ENCODE peak calls at places on chromosome 16, in eight cellular contexts. I, O, P, Q, Z, G, D and Y are unnamed samples.

GRCh38 chr16:24871891-24872290 is 26.1 kb downstream of the SLC5A11 start:
- DNase-seq in Z (no peak), P (no peak), O (no peak), Q (no peak), G (no peak), D (no peak), I (no peak), Y (no peak)

GRCh38 chr16:22120440-22120839 is 28.1 kb downstream of the VWA3A start:
- DNase-seq in P (peak; percentile 8), Z (no peak), D (no peak), G (no peak), O (no peak), I (no peak), Q (no peak), Y (no peak)

GRCh38 chr16:66844009-66844341 is 239 bp upstream of the CA7 start:
- DNase-seq in Z (no peak), Q (no peak), P (no peak), D (no peak), O (no peak), I (no peak), G (no peak), Y (no peak)

GRCh38 chr16:72400257-72401078 is 228.5 kb upstream of the PMFBP1 start:
- DNase-seq in O (peak; percentile 62), Z (no peak), I (no peak), D (peak; percentile 71), Q (peak; percentile 22), P (peak; percentile 70), G (no peak), Y (no peak)

GRCh38 chr16:456891-457483 is 31.5 kb downstream of the RAB11FIP3 start:
- DNase-seq in D (peak; percentile 58), Z (no peak), O (peak; percentile 56), G (peak; percentile 35), Q (peak; percentile 40), I (no peak), P (peak; percentile 39), Y (no peak)

GRCh38 chr16:88977028-88977844 is at the start of gene CBFA2T3:
- DNase-seq in G (peak; percentile 35), Z (peak; percentile 81), P (no peak), O (no peak), D (no peak), Q (peak; percentile 71), I (peak; percentile 84), Y (peak; percentile 66)

GRCh38 chr16:47065766-47066688 is 77.7 kb downstream of the NETO2 start:
- DNase-seq in I (no peak), O (no peak), D (no peak), G (no peak), Z (no peak), P (no peak), Q (no peak), Y (peak; percentile 38)

GRCh38 chr16:69906838-69907301 is 44.3 kb upstream of the CLEC18A start:
- DNase-seq in O (peak; percentile 96), P (no peak), I (no peak), Z (no peak), Q (no peak), D (peak; percentile 74), G (no peak), Y (no peak)

GRCh38 chr16:81633147-81633619 is 145.9 kb upstream of the PLCG2 start:
- DNase-seq in Q (no peak), P (no peak), G (no peak), Z (no peak), D (no peak), I (no peak), O (no peak), Y (no peak)

GRCh38 chr16:87806608-87807546 is 41.1 kb upstream of the KLHDC4 start:
- DNase-seq in Q (peak; percentile 53), I (peak; percentile 58), P (no peak), Z (peak; percentile 76), D (peak; percentile 94), G (no peak), O (peak; percentile 92), Y (peak; percentile 76)
- H3K27ac ChIP-seq in Q (no peak overlapping the region), I (peak overlapping the region; percentile 51), P (no peak overlapping the region), Z (peak overlapping the region; percentile 63), D (peak overlapping the region; percentile 92), G (no peak overlapping the region), O (peak overlapping the region; percentile 77), Y (peak overlapping the region; percentile 85)

GRCh38 chr16:57897053-57897784 is 73.7 kb downstream of the CNGB1 start:
- DNase-seq in P (no peak), I (no peak), D (no peak), G (no peak), O (no peak), Q (no peak), Z (no peak), Y (no peak)
- H3K27ac ChIP-seq in P (no peak overlapping the region), I (no peak overlapping the region), D (no peak overlapping the region), G (no peak overlapping the region), O (no peak overlapping the region), Q (no peak overlapping the region), Z (no peak overlapping the region), Y (no peak overlapping the region)

DNA sequence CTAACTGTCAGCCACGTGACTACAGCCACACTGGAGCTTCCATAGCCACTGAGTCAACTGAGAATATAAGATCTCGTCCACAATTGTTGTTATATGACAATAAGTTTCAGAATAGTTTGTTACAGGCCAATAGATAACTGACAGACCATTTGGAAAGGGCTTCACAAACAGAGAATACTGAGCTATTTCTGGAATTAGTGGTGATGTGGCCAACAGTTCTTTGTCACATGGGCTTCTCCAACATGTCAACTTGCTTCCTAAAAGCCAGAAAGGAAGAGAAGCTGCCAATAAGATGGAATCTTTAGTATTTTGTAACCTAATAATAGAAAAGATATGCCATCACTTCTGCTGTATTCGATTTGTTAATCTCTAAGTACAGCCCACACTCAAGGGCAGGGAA is 1220.4 kb downstream of the CDH8 start:
- DNase-seq in G (no peak), Z (no peak), D (no peak), P (no peak), I (no peak), O (no peak), Q (no peak), Y (no peak)
- H3K27ac ChIP-seq in G (no peak overlapping the region), Z (no peak overlapping the region), D (no peak overlapping the region), P (no peak overlapping the region), I (peak overlapping the region; percentile 82), O (no peak overlapping the region), Q (no peak overlapping the region), Y (no peak overlapping the region)

GRCh38 chr16:87818533-87819161 is 50.7 kb downstream of the SLC7A5 start:
- DNase-seq in O (no peak), Z (no peak), Q (no peak), D (no peak), G (no peak), I (no peak), P (no peak), Y (no peak)
- H3K27ac ChIP-seq in O (no peak overlapping the region), Z (no peak overlapping the region), Q (no peak overlapping the region), D (no peak overlapping the region), G (no peak overlapping the region), I (no peak overlapping the region), P (no peak overlapping the region), Y (no peak overlapping the region)

GRCh38 chr16:29812754-29813643 is 1.0 kb downstream of the PRRT2 start:
- DNase-seq in Z (no peak), P (no peak), I (no peak), D (no peak), O (no peak), Q (no peak), G (no peak), Y (no peak)

GRCh38 chr16:29815793-29816693 is at the start of gene PAGR1:
- DNase-seq in G (peak; percentile 98), Q (peak; percentile 99), P (peak; percentile 99), D (peak; percentile 100), Z (peak; percentile 95), O (peak; percentile 100), I (peak; percentile 98), Y (peak; percentile 99)

GRCh38 chr16:29815032-29815721 is 775 bp upstream of the PAGR1 start:
- DNase-seq in G (peak; percentile 55), D (peak; percentile 42), P (no peak), O (no peak), I (peak; percentile 51), Z (peak; percentile 53), Q (peak; percentile 51), Y (no peak)

GRCh38 chr16:29813644-29814562 is 1.9 kb downstream of the PRRT2 start:
- DNase-seq in Z (no peak), G (no peak), P (no peak), I (no peak), D (no peak), O (no peak), Q (peak; percentile 47), Y (no peak)

GRCh38 chr16:29814592-29814991 is 1.4 kb upstream of the PAGR1 start:
- DNase-seq in G (no peak), I (no peak), O (no peak), Z (no peak), P (no peak), Q (no peak), D (no peak), Y (no peak)
- H3K27ac ChIP-seq in G (no peak overlapping the region), I (peak overlapping the region; percentile 97), O (peak overlapping the region; percentile 18), Z (peak overlapping the region; percentile 91), P (no peak overlapping the region), Q (no peak overlapping the region), D (no peak overlapping the region), Y (peak overlapping the region; percentile 7)

GRCh38 chr16:27472091-27473020 is 70.4 kb downstream of the IL21R start:
- DNase-seq in Q (no peak), O (no peak), D (no peak), I (no peak), P (no peak), Z (no peak), G (no peak), Y (no peak)
- H3K27ac ChIP-seq in Q (no peak overlapping the region), O (no peak overlapping the region), D (no peak overlapping the region), I (no peak overlapping the region), P (no peak overlapping the region), Z (no peak overlapping the region), G (no peak overlapping the region), Y (no peak overlapping the region)

DNA sequence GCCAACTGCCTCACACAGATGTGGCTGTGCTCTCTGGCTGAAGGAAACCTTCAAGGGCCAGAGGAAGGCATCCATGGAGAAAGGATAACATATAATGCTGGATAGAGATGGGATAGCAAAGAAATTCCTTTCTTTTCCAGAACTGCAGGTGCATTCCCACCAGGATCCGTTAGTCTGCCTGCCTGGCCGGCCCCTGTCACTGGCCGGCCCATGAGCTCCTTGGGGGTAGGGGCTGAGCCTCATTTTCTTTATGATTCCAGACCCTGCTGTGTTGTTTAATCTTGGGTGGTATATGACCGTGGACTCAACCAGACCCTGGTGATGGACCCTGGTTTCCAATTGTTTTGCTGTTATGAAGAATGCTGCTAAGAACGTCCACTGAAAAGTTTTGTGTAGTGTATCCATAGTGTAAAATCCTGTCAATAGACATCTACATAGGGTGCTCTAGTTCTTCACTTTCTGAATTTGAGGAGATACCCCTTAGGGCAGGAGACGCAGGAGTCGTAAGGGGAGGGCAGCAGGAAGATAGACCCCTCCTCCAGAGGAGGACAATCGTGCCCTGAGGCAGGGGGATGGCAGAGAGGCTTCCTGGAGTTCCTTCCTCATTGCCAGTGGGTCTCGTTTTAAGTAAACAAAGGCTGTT is 93.5 kb downstream of the IRX3 start:
- DNase-seq in Z (no peak), G (no peak), O (no peak), D (no peak), P (no peak), Q (no peak), I (no peak), Y (no peak)
- H3K27ac ChIP-seq in Z (no peak overlapping the region), G (no peak overlapping the region), O (no peak overlapping the region), D (no peak overlapping the region), P (no peak overlapping the region), Q (no peak overlapping the region), I (peak overlapping the region; percentile 92), Y (peak overlapping the region; percentile 77)

GRCh38 chr16:11626657-11627291 is 40.1 kb upstream of the LITAF start:
- DNase-seq in O (no peak), G (no peak), D (no peak), Z (no peak), Q (no peak), I (no peak), P (no peak), Y (no peak)
- H3K27ac ChIP-seq in O (no peak overlapping the region), G (no peak overlapping the region), D (peak overlapping the region; percentile 95), Z (no peak overlapping the region), Q (no peak overlapping the region), I (peak overlapping the region; percentile 72), P (no peak overlapping the region), Y (no peak overlapping the region)